ENCODE peak calls at places on chromosomes 13 and 19, in five cellular contexts. T is H9, D is IMR-90, X is neuronal stem cell, W is trophoblast cell. Q is an unnamed sample.
A peak's percentile ranks its signal among the peaks of the same experiment; 100 is the strongest.

GRCh38 chr19:42129399-42130253 is 2.6 kb downstream of the POU2F2 start:
- DNase-seq in T (no peak), D (peak; percentile 33), X (no peak), W (no peak), Q (no peak)

GRCh38 chr13:51523082-51523518 is 61.2 kb upstream of the WDFY2 start:
- DNase-seq in T (no peak), D (peak; percentile 69), X (no peak), W (peak; percentile 2), Q (peak; percentile 38)

GRCh38 chr19:46990998-46991676 is 28.5 kb upstream of the NPAS1 start:
- DNase-seq in T (peak; percentile 86), D (peak; percentile 81), X (peak; percentile 76), W (peak; percentile 52), Q (peak; percentile 86)

GRCh38 chr19:55407625-55408319 is at the start of gene UBE2S:
- DNase-seq in T (peak; percentile 99), D (peak; percentile 99), X (peak; percentile 98), W (peak; percentile 98), Q (peak; percentile 100)

GRCh38 chr13:25687622-25688225 is 315.9 kb downstream of the ATP8A2 start:
- DNase-seq in T (no peak), D (no peak), X (no peak), W (no peak), Q (no peak)

GRCh38 chr19:45632468-45633196 is 6.6 kb downstream of the EML2 start:
- DNase-seq in T (peak; percentile 94), D (peak; percentile 89), X (peak; percentile 88), W (peak; percentile 91), Q (peak; percentile 85)

GRCh38 chr19:53086949-53087348 is 16.3 kb downstream of the ZNF160 start:
- DNase-seq in T (no peak), D (peak; percentile 32), X (no peak), W (no peak), Q (no peak)

GRCh38 chr19:39400997-39401548 is 5.6 kb upstream of the ZFP36 start:
- DNase-seq in T (no peak), D (no peak), X (no peak), W (no peak), Q (no peak)

GRCh38 chr19:38389101-38389925 is 816 bp downstream of the SPRED3 start:
- DNase-seq in T (peak; percentile 68), D (peak; percentile 82), X (peak; percentile 32), W (no peak), Q (peak; percentile 87)

GRCh38 chr13:77980592-77980991 is 62.0 kb upstream of the EDNRB start:
- DNase-seq in T (no peak), D (peak; percentile 81), X (no peak), W (peak; percentile 80), Q (peak; percentile 88)

DNA sequence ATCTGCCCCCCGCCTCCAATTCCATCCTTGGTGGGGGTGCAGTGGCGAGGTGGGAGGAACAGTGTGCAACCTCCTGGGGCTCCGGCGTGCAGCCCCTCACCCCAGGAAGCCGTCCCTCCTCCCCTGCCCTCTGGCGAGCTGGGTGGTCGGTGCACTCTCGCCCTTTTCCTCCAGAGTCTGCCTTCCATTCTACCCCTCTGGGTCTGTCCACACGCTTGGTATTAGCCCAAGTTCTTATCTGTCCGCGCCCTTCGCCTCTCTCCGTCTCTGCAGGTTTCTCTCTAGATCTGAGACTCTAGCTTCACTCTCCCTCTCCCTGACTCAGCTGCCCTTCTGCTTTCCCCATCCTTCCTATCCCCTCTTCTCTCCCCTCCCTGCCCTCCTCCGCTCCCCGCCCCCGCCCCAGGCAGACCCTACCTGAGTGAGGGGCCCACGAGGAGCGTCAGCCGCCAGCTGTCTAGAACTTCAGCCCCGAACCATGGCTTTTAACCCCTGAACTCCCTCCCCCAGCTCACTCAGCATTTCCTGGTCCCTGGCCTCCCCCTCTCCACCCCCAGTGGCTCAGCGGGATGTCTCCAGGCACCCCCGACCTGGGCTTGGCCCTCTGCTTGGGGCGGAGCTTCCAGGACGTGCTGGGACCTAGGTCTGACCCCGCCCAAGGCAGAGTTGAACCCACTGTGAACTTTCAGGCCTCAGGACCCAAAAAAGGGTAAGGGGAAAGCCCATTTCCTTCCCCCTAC is 499 bp upstream of the KLK13 start:
- DNase-seq in T (peak; percentile 28), D (no peak), X (no peak), W (no peak), Q (no peak)
- H2BK120ac ChIP-seq in T (no peak overlapping the region), D (no peak overlapping the region), X (no peak overlapping the region), W (no peak overlapping the region), Q (no peak overlapping the region)

DNA sequence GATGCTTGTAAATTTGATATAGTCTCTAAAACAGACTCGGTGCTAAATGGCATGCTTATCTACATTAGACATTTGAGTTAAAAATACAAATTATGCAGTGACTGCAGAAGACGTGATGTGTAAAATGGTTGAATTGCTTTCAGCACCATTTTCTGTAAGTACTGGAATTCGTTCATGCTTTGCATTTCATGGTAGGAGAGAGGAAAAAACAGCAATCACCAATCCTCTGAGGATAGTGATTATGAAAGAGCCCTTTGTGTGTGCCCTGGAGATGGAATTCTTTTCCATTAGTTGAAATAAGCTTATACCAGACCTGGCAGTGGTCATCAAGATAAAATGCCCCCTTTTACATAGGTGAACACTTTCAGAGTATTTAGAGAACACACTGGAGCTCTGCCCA is 1.7 kb downstream of the CNMD start:
- DNase-seq in T (no peak), D (no peak), X (no peak), W (no peak), Q (no peak)
- H2BK120ac ChIP-seq in T (no peak overlapping the region), D (no peak overlapping the region), X (no peak overlapping the region), W (no peak overlapping the region), Q (no peak overlapping the region)

DNA sequence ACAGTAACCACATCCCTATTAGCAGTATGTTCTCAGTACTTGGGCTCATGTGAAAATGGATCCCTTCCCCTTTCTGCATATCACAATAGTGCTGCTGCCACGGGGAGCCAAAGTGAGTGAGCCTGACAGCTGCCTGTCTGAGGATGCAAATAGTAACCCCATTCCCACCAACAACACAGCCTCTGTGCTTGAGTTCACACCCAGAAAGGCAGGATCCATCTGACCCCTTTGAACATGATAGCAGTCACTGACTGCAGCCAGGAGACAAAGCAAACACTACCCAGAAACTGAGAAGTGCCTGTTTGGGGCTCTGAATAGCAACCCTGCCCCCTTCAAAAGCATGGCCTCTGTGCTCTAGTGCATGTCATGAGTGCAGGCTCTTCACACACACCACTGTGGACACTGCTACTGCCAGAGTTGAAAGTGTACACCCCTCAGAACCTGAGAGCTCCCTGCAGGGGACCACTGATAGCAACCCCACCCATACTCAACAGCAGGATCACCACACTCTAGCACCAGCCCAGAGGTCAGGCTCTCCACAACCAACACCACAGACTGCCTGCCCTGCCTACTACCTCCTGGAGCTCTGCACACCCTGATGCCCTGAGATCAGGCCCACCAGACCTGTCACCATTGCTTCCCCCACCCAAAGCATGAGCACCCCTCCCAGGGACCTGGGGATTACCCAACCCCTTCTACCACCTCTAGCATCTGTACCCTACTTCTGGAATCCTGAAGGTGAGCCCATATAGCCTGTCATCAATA is 1563.5 kb upstream of the PRR20A start:
- DNase-seq in T (peak; percentile 57), D (no peak), X (no peak), W (no peak), Q (no peak)
- H2BK120ac ChIP-seq in T (no peak overlapping the region), D (no peak overlapping the region), X (no peak overlapping the region), W (no peak overlapping the region), Q (no peak overlapping the region)

GRCh38 chr13:99686944-99687382 is 185.7 kb downstream of the TM9SF2 start:
- DNase-seq in T (peak; percentile 96), D (no peak), X (no peak), W (no peak), Q (no peak)

GRCh38 chr13:99690426-99691189 is 189.3 kb downstream of the TM9SF2 start:
- DNase-seq in T (no peak), D (no peak), X (peak; percentile 47), W (peak; percentile 27), Q (no peak)

GRCh38 chr13:99687728-99688397 is 186.6 kb downstream of the TM9SF2 start:
- DNase-seq in T (peak; percentile 79), D (no peak), X (peak; percentile 64), W (no peak), Q (no peak)

GRCh38 chr13:99689955-99690354 is 188.7 kb downstream of the TM9SF2 start:
- DNase-seq in T (peak; percentile 61), D (no peak), X (no peak), W (no peak), Q (no peak)

GRCh38 chr13:99688776-99689175 is 187.5 kb downstream of the TM9SF2 start:
- DNase-seq in T (no peak), D (no peak), X (no peak), W (no peak), Q (no peak)
- H2BK120ac ChIP-seq in T (no peak overlapping the region), D (no peak overlapping the region), X (no peak overlapping the region), W (no peak overlapping the region), Q (no peak overlapping the region)

GRCh38 chr13:57073983-57074382 is 66.7 kb upstream of the PRR20A start:
- DNase-seq in T (no peak), D (no peak), X (no peak), W (no peak), Q (no peak)
- H2BK120ac ChIP-seq in T (no peak overlapping the region), D (no peak overlapping the region), X (no peak overlapping the region), W (no peak overlapping the region), Q (no peak overlapping the region)

DNA sequence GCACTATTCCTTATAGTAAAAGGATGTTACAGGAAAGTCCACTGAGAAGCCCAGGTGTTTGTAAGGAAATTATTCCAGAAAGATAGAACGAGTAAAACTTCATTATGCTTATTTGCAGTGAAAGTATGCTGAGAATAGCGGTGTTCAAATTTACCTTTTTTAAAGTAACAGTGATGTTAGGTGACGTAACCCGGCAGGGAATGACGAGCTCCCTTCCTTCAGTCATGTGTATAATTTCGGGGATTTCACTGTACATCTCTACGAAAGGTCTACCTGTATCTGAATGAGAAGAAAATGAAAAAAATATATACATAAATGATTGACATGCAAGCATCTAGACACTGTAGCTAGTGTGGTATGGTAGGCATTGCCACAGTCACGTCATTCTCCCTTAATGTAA is 56.9 kb downstream of the FLT1 start:
- DNase-seq in T (no peak), D (no peak), X (no peak), W (no peak), Q (no peak)
- H2BK120ac ChIP-seq in T (no peak overlapping the region), D (no peak overlapping the region), X (no peak overlapping the region), W (no peak overlapping the region), Q (no peak overlapping the region)

DNA sequence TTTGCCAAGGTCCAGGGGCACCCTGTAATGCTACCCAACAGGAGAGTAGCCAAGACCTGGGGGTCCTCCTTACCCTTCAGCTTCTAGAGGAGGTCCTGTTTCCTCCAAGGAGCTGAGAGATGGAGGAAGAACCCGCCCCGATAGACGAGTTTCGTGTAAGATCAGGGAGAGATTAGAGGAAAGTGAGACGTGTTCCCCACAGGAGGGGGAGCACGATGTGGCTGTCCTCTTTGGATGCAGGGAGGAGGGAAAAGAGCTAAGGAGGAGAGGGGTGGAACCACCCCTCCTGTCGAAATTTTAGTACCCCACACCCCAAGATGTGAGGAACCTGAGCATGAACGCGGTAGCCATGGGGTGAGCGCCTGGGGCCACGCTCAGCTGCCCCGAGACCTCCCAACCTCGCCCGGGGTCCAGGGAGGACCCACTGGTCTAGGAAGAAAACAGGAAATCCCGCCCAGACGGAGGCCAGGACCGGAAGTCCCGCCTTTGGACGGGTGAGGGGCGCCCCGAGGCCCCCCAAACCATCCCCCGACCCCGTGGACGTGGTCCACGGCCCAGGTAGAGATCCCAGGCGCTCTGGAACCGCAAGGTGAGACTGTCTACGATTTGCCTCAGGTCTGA is 1.2 kb downstream of the AKT1S1 start:
- DNase-seq in T (peak; percentile 65), D (peak; percentile 29), X (peak; percentile 59), W (no peak), Q (peak; percentile 73)
- H2BK120ac ChIP-seq in T (no peak overlapping the region), D (peak overlapping the region; percentile 81), X (peak overlapping the region; percentile 52), W (peak overlapping the region; percentile 97), Q (peak overlapping the region; percentile 93)

DNA sequence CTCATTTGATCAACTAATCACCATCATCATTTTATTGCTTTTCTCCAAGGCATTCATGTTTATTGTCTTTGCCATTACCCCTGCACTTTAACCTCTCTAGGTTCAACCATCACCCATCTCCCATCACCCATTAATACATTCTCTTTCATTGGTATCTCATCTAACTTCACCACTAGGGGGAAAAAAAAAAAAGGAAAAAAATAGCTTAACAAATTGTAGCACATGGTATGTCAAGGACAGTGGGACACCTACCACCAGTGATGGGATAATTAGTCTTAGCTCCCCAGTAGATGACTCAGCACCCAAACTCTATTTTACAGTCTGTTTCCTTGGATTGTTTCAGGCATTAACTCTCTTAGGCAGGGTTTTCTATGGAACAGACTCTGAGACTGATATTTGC is 1770.2 kb upstream of the MIR17HG start:
- DNase-seq in T (no peak), D (no peak), X (no peak), W (no peak), Q (no peak)
- H2BK120ac ChIP-seq in T (no peak overlapping the region), D (no peak overlapping the region), X (no peak overlapping the region), W (no peak overlapping the region), Q (no peak overlapping the region)